ENCODE peak calls at places on chromosomes 11 and 22, in six cellular contexts. Y is body of pancreas, N is uterus, B is NB4, M is sigmoid colon, X is stomach. G is an unnamed sample.

GRCh38 chr22:46754110-46754799 is 8.2 kb upstream of the TBC1D22A start:
- DNase-seq in Y (peak; percentile 94), N (peak; percentile 82), B (peak; percentile 85), M (peak; percentile 96), X (peak; percentile 94), G (peak; percentile 91)

GRCh38 chr11:22920939-22921565 is 60.8 kb upstream of the CCDC179 start:
- DNase-seq in Y (peak; percentile 49), N (no peak), B (peak; percentile 53), M (no peak), X (no peak), G (no peak)

GRCh38 chr22:20156611-20157415 is 6.0 kb upstream of the CCDC188 start:
- DNase-seq in Y (peak; percentile 94), N (peak; percentile 85), B (peak; percentile 82), M (peak; percentile 92), X (peak; percentile 93), G (peak; percentile 95)

GRCh38 chr11:27431808-27432207 is 40.8 kb downstream of the LGR4 start:
- DNase-seq in Y (no peak), N (no peak), B (no peak), M (no peak), X (no peak), G (no peak)

GRCh38 chr11:76161261-76161961 is 44.9 kb downstream of the WNT11 start:
- DNase-seq in Y (no peak), N (no peak), B (no peak), M (no peak), X (no peak), G (peak; percentile 65)

GRCh38 chr11:68773521-68774187 is 22.3 kb upstream of the TESMIN start:
- DNase-seq in Y (no peak), N (no peak), B (no peak), M (no peak), X (no peak), G (no peak)

GRCh38 chr11:64644348-64645242 is 53.6 kb downstream of the SLC22A12 start:
- DNase-seq in Y (no peak), N (no peak), B (peak; percentile 69), M (no peak), X (no peak), G (no peak)

GRCh38 chr11:78784321-78785061 is 209.8 kb upstream of the NARS2 start:
- DNase-seq in Y (no peak), N (no peak), B (no peak), M (no peak), X (no peak), G (no peak)

GRCh38 chr22:40525250-40525884 is 111.2 kb downstream of the MRTFA start:
- DNase-seq in Y (peak; percentile 69), N (no peak), B (peak; percentile 62), M (no peak), X (peak; percentile 48), G (peak; percentile 85)

GRCh38 chr11:113048820-113049555 is 87.8 kb downstream of the NCAM1 start:
- DNase-seq in Y (no peak), N (no peak), B (no peak), M (no peak), X (no peak), G (no peak)

GRCh38 chr11:2940930-2941821 is 12.0 kb upstream of the PHLDA2 start:
- DNase-seq in Y (peak; percentile 88), N (peak; percentile 15), B (no peak), M (peak; percentile 67), X (peak; percentile 85), G (peak; percentile 74)

GRCh38 chr11:113664069-113664980 is 41.8 kb downstream of the TMPRSS5 start:
- DNase-seq in Y (no peak), N (no peak), B (no peak), M (no peak), X (no peak), G (no peak)

GRCh38 chr11:3867209-3868071 is 12.0 kb downstream of the STIM1 start:
- DNase-seq in Y (peak; percentile 78), N (no peak), B (no peak), M (no peak), X (peak; percentile 35), G (no peak)

GRCh38 chr22:27230189-27230588 is 571.4 kb downstream of the MN1 start:
- DNase-seq in Y (no peak), N (no peak), B (no peak), M (no peak), X (no peak), G (no peak)

GRCh38 chr11:93740802-93741093 is 547 bp downstream of the TAF1D start:
- DNase-seq in Y (peak; percentile 57), N (peak; percentile 45), B (peak; percentile 84), M (peak; percentile 79), X (peak; percentile 50), G (peak; percentile 91)

GRCh38 chr11:79428406-79428805 is 12.4 kb downstream of the TENM4 start:
- DNase-seq in Y (no peak), N (no peak), B (no peak), M (no peak), X (no peak), G (no peak)

GRCh38 chr11:8065031-8065430 is 16.0 kb upstream of the TUB start:
- DNase-seq in Y (no peak), N (no peak), B (no peak), M (no peak), X (no peak), G (no peak)

GRCh38 chr22:42901790-42902508 is 44.9 kb upstream of the ARFGAP3 start:
- DNase-seq in Y (peak; percentile 25), N (no peak), B (peak; percentile 45), M (no peak), X (no peak), G (no peak)

GRCh38 chr11:64095286-64095825 is 59.6 kb downstream of the FLRT1 start:
- DNase-seq in Y (no peak), N (no peak), B (peak; percentile 15), M (no peak), X (no peak), G (no peak)

GRCh38 chr11:64216879-64217278 is 9.1 kb downstream of the TRPT1 start:
- DNase-seq in Y (no peak), N (no peak), B (no peak), M (no peak), X (no peak), G (no peak)

GRCh38 chr11:68998390-68998911 is 14.6 kb downstream of the MRGPRF start:
- DNase-seq in Y (no peak), N (peak; percentile 21), B (no peak), M (peak; percentile 85), X (no peak), G (peak; percentile 54)

GRCh38 chr11:69212121-69213110 is 56.7 kb downstream of the SMIM38 start:
- DNase-seq in Y (no peak), N (no peak), B (no peak), M (peak; percentile 58), X (peak; percentile 17), G (no peak)

GRCh38 chr11:63813035-63813562 is at the start of gene SPINDOC:
- DNase-seq in Y (peak; percentile 83), N (peak; percentile 79), B (peak; percentile 85), M (peak; percentile 90), X (peak; percentile 80), G (peak; percentile 92)

GRCh38 chr11:76802621-76803020 is 19.5 kb downstream of the TSKU start:
- DNase-seq in Y (no peak), N (peak; percentile 7), B (no peak), M (no peak), X (no peak), G (peak; percentile 30)

GRCh38 chr11:116958246-116958645 is 120.8 kb upstream of the APOA1 start:
- DNase-seq in Y (no peak), N (no peak), B (no peak), M (no peak), X (no peak), G (no peak)

GRCh38 chr22:27397948-27398330 is 403.6 kb downstream of the MN1 start:
- DNase-seq in Y (peak; percentile 44), N (peak; percentile 72), B (no peak), M (peak; percentile 91), X (peak; percentile 30), G (no peak)

GRCh38 chr11:91141655-91142054 is 918.8 kb upstream of the CHORDC1 start:
- DNase-seq in Y (no peak), N (no peak), B (no peak), M (no peak), X (no peak), G (no peak)

GRCh38 chr11:312092-312816 is 1.6 kb upstream of the IFITM1 start:
- DNase-seq in Y (no peak), N (no peak), B (no peak), M (no peak), X (no peak), G (peak; percentile 81)

GRCh38 chr11:15038963-15039362 is 34.4 kb upstream of the CALCB start:
- DNase-seq in Y (no peak), N (no peak), B (peak; percentile 4), M (no peak), X (no peak), G (no peak)

GRCh38 chr11:126716456-126717083 is 284.0 kb downstream of the KIRREL3 start:
- DNase-seq in Y (peak; percentile 72), N (no peak), B (peak; percentile 57), M (no peak), X (peak; percentile 67), G (no peak)

GRCh38 chr11:120135838-120136237 is 2.1 kb downstream of the TRIM29 start:
- DNase-seq in Y (no peak), N (peak; percentile 3), B (no peak), M (no peak), X (peak; percentile 4), G (no peak)

GRCh38 chr11:103407641-103408040 is 298.4 kb downstream of the DYNC2H1 start:
- DNase-seq in Y (no peak), N (no peak), B (no peak), M (no peak), X (no peak), G (no peak)
- TF ChIP-seq POLR2A in Y (no peak), N (no peak), B (no peak), M (no peak), X (no peak), G (no peak)

GRCh38 chr11:65891180-65892136 is 985 bp downstream of the CCDC85B start:
- DNase-seq in Y (no peak), N (no peak), B (peak; percentile 84), M (peak; percentile 81), X (no peak), G (peak; percentile 90)

GRCh38 chr11:65892661-65893317 is 2.3 kb downstream of the CCDC85B start:
- DNase-seq in Y (no peak), N (no peak), B (no peak), M (no peak), X (no peak), G (peak; percentile 81)

GRCh38 chr11:65887723-65888162 is 528 bp downstream of the FIBP start:
- DNase-seq in Y (no peak), N (no peak), B (no peak), M (no peak), X (no peak), G (no peak)

GRCh38 chr11:65888163-65888814 is at the start of gene FIBP:
- DNase-seq in Y (peak; percentile 98), N (peak; percentile 98), B (peak; percentile 99), M (peak; percentile 99), X (peak; percentile 98), G (peak; percentile 100)

GRCh38 chr11:65890324-65891179 is at the start of gene CCDC85B:
- DNase-seq in Y (peak; percentile 98), N (peak; percentile 99), B (peak; percentile 98), M (peak; percentile 100), X (peak; percentile 99), G (peak; percentile 99)
- TF ChIP-seq CTCF in Y (peak; percentile 36), N (peak; percentile 50), B (peak; percentile 3), M (no peak), X (no peak), G (peak; percentile 13)

GRCh38 chr11:115221461-115222069 is 282.6 kb downstream of the CADM1 start:
- DNase-seq in Y (no peak), N (no peak), B (no peak), M (no peak), X (no peak), G (no peak)
- TF ChIP-seq POLR2A in Y (no peak), N (no peak), B (no peak), M (no peak), X (no peak), G (no peak)

GRCh38 chr22:34122064-34122463 is 201.8 kb upstream of the LARGE1 start:
- DNase-seq in Y (no peak), N (no peak), B (no peak), M (no peak), X (no peak), G (no peak)
- TF ChIP-seq CTCF in Y (no peak), N (no peak), B (no peak), M (no peak), X (no peak), G (no peak)

G was measured in spleen.